ENCODE peak calls at places on chromosomes 16 and 17, in four cellular contexts. W is HepG2, C is GM12878, I is H1. K is an unnamed sample. For H3K4me1, the result is how much of the 10 kb centered on the place peaks cover.

GRCh38 chr17:19933633-19934032 is 44.0 kb downstream of the AKAP10 start:
- DNase-seq in W (no peak), C (no peak), I (no peak), K (no peak)

GRCh38 chr17:8991514-8992285 is 26.2 kb upstream of the PIK3R5 start:
- DNase-seq in W (peak), C (no peak), I (no peak), K (peak)

GRCh38 chr16:8251298-8251697 is 339.0 kb downstream of the TMEM114 start:
- DNase-seq in W (no peak), C (no peak), I (no peak), K (no peak)

GRCh38 chr16:82864332-82865040 is 237.7 kb downstream of the CDH13 start:
- DNase-seq in W (no peak), C (no peak), I (no peak), K (no peak)

GRCh38 chr17:71922439-71922838 is 198.4 kb upstream of the SOX9 start:
- DNase-seq in W (no peak), C (peak), I (no peak), K (peak)

GRCh38 chr16:30649725-30650368 is 913 bp upstream of the PRR14 start:
- DNase-seq in W (no peak), C (no peak), I (no peak), K (no peak)

GRCh38 chr16:54597222-54597621 is 310.6 kb upstream of the IRX3 start:
- DNase-seq in W (no peak), C (no peak), I (no peak), K (no peak)

GRCh38 chr17:43536236-43537088 is 9.7 kb downstream of the ETV4 start:
- DNase-seq in W (no peak), C (no peak), I (no peak), K (no peak)

GRCh38 chr16:7185689-7186088 is 147.0 kb upstream of the RBFOX1 start:
- DNase-seq in W (peak), C (no peak), I (no peak), K (no peak)

GRCh38 chr16:1509307-1510221 is 16.4 kb downstream of the TELO2 start:
- DNase-seq in W (no peak), C (no peak), I (no peak), K (no peak)

GRCh38 chr16:85616608-85617311 is 3.6 kb downstream of the GSE1 start:
- DNase-seq in W (no peak), C (peak), I (no peak), K (no peak)

GRCh38 chr17:57305918-57306317 is 49.6 kb downstream of the MSI2 start:
- DNase-seq in W (no peak), C (no peak), I (no peak), K (no peak)

GRCh38 chr16:74666010-74666421 is 661 bp downstream of the RFWD3 start:
- DNase-seq in W (no peak), C (no peak), I (no peak), K (no peak)

GRCh38 chr16:3242709-3243108 is 7.8 kb upstream of the ZNF200 start:
- DNase-seq in W (no peak), C (no peak), I (no peak), K (no peak)

GRCh38 chr16:77696149-77696548 is 26.2 kb upstream of the NUDT7 start:
- DNase-seq in W (no peak), C (no peak), I (no peak), K (no peak)

GRCh38 chr17:1179635-1180433 is at the start of gene ABR:
- DNase-seq in W (no peak), C (no peak), I (no peak), K (no peak)

GRCh38 chr17:17841620-17842025 is 4.8 kb upstream of the SREBF1 start:
- DNase-seq in W (peak), C (no peak), I (no peak), K (no peak)

GRCh38 chr17:45403906-45404490 is 28.7 kb downstream of the ARHGAP27 start:
- DNase-seq in W (no peak), C (no peak), I (no peak), K (no peak)

GRCh38 chr16:29729116-29729521 is 16.7 kb downstream of the C16orf54 start:
- DNase-seq in W (peak), C (no peak), I (no peak), K (no peak)

GRCh38 chr17:42456223-42457106 is 2.2 kb upstream of the ATP6V0A1 start:
- DNase-seq in W (no peak), C (peak), I (no peak), K (no peak)

GRCh38 chr17:72846399-72846798 is 246.1 kb downstream of the SLC39A11 start:
- DNase-seq in W (peak), C (no peak), I (no peak), K (no peak)

GRCh38 chr17:42130310-42130936 is 7.8 kb downstream of the HSPB9 start:
- DNase-seq in W (no peak), C (no peak), I (no peak), K (no peak)

GRCh38 chr17:48457080-48457836 is 27.2 kb upstream of the SKAP1 start:
- DNase-seq in W (peak), C (no peak), I (no peak), K (peak)

GRCh38 chr17:28997811-28998210 is 8.0 kb downstream of the SEZ6 start:
- DNase-seq in W (no peak), C (no peak), I (no peak), K (no peak)

GRCh38 chr16:14405611-14406537 is 224.2 kb downstream of the PARN start:
- DNase-seq in W (peak), C (peak), I (peak), K (peak)
- TF ChIP-seq SUZ12 in W (no peak), C (no peak), I (no peak), K (no peak)

GRCh38 chr17:63444457-63444856 is 1.6 kb downstream of the CYB561 start:
- DNase-seq in W (no peak), C (no peak), I (no peak), K (no peak)
- H3K4me1 ChIP-seq in W (under half), C (under half), I (under half), K (under half)

GRCh38 chr17:59671386-59671785 is 35.8 kb downstream of the PTRH2 start:
- DNase-seq in W (no peak), C (no peak), I (no peak), K (no peak)

GRCh38 chr17:59668816-59669215 is 38.4 kb downstream of the PTRH2 start:
- DNase-seq in W (no peak), C (no peak), I (no peak), K (no peak)

GRCh38 chr17:59669944-59670343 is 37.3 kb downstream of the PTRH2 start:
- DNase-seq in W (no peak), C (no peak), I (no peak), K (no peak)

GRCh38 chr17:59669411-59669810 is 37.8 kb downstream of the PTRH2 start:
- DNase-seq in W (no peak), C (no peak), I (no peak), K (no peak)

GRCh38 chr17:59666235-59666634 is 41.0 kb downstream of the PTRH2 start:
- DNase-seq in W (no peak), C (no peak), I (no peak), K (no peak)
- TF ChIP-seq SUZ12 in W (no peak), C (no peak), I (no peak), K (no peak)

DNA sequence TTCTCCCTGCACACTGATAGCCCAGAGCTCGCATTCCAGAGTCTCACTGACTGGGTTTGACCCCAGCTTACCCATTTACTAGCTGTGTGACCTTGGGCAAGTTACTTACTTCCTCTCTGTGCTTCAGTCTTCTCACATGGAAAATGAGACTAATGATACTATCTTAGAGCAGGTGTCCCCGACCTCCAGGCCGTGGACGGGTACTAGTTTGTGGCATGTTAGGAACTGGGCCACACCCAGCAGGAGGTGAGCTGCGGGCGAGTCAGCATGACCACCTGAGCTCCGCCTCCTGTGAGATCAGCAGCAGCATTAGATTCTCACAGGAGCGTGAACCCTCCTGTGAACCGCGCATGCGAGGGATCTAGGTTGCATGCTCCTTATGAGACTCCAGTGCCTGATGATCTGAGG is 15.8 kb downstream of the ANKFY1 start:
- DNase-seq in W (peak), C (no peak), I (peak), K (no peak)
- H3K4me1 ChIP-seq in W (under half), C (under half), I (under half), K (under half)

GRCh38 chr17:50953518-50953830 is 87.3 kb upstream of the TOB1 start:
- DNase-seq in W (no peak), C (no peak), I (no peak), K (no peak)
- TF ChIP-seq SUZ12 in W (no peak), C (no peak), I (no peak), K (no peak)